ENCODE peak calls at places on chromosomes 2 and 18, in eight cellular contexts. W is OCI-LY7, Z is HCT116, B is neural progenitor cell, N is PC-3, V is hepatocyte, Y is SK-N-SH, J is MM.1S. X is an unnamed sample.

GRCh38 chr2:88307817-88308216 is 137.7 kb downstream of the THNSL2 start:
- DNase-seq in N (peak; percentile 50), B (peak; percentile 24), W (peak; percentile 43), Z (peak; percentile 51), J (peak; percentile 60), Y (peak; percentile 43), V (peak; percentile 29), X (peak; percentile 78)

GRCh38 chr2:77081597-77081996 is 440.6 kb downstream of the LRRTM4 start:
- DNase-seq in Z (no peak), W (no peak), B (no peak), N (no peak), Y (no peak), V (no peak), J (no peak), X (no peak)

GRCh38 chr2:10161961-10162441 is 39.5 kb downstream of the RRM2 start:
- DNase-seq in V (no peak), Y (peak; percentile 36), B (no peak), J (no peak), N (no peak), Z (no peak), W (no peak), X (no peak)

GRCh38 chr2:204176306-204176705 is 239.7 kb downstream of the ICOS start:
- DNase-seq in B (no peak), W (no peak), Z (no peak), J (no peak), Y (no peak), V (no peak), N (no peak), X (no peak)

GRCh38 chr2:240896871-240897692 is 1.1 kb upstream of the MAB21L4 start:
- DNase-seq in W (no peak), Z (no peak), V (peak; percentile 79), J (no peak), N (peak; percentile 9), B (no peak), Y (no peak), X (no peak)

GRCh38 chr2:167331636-167332232 is 443.5 kb downstream of the XIRP2 start:
- DNase-seq in V (peak; percentile 46), N (peak; percentile 22), W (no peak), J (no peak), B (peak; percentile 86), Z (no peak), Y (peak; percentile 12), X (peak; percentile 89)

GRCh38 chr18:9433616-9434239 is 41.6 kb upstream of the RALBP1 start:
- DNase-seq in B (no peak), V (no peak), N (no peak), J (no peak), W (no peak), Y (no peak), Z (no peak), X (peak; percentile 12)

GRCh38 chr2:55843096-55843991 is 80.2 kb downstream of the EFEMP1 start:
- DNase-seq in W (no peak), B (no peak), N (peak; percentile 94), Z (no peak), Y (no peak), J (no peak), V (peak; percentile 87), X (no peak)

GRCh38 chr2:23299796-23300195 is 85.2 kb upstream of the KLHL29 start:
- DNase-seq in N (no peak), B (no peak), V (no peak), J (no peak), Z (no peak), W (no peak), Y (no peak), X (no peak)

GRCh38 chr2:171673928-171674327 is 13.3 kb upstream of the DYNC1I2 start:
- DNase-seq in W (no peak), J (no peak), Y (no peak), N (no peak), V (no peak), Z (no peak), B (no peak), X (no peak)

GRCh38 chr2:6637329-6637728 is 228.4 kb downstream of the CMPK2 start:
- DNase-seq in V (no peak), Z (no peak), J (no peak), W (no peak), Y (peak; percentile 44), N (no peak), B (no peak), X (no peak)

DNA sequence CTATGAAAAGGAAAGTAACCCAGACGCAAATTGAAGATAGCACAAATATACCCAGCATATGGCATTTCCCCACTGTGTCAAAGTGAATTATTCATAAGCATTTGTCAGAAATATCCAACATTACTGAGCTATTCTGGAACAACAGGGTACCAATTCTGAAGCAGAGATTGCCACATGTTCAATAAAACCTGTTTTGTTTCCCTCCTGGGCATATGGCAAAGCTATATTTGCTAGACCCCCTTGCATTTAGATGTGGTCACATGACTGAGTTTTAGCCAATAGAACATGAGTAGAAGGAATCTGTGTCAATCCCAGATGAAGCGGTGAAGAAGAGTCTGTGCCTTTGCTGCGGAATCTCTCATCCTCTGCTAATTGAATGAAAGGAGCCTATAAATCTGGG is 296.4 kb upstream of the DLGAP1 start:
- DNase-seq in Y (no peak), Z (no peak), J (no peak), N (no peak), V (no peak), W (no peak), B (no peak), X (no peak)
- H3K27ac ChIP-seq in Y (no peak overlapping the region), Z (no peak overlapping the region), J (no peak overlapping the region), N (no peak overlapping the region), V (no peak overlapping the region), W (no peak overlapping the region), B (no peak overlapping the region), X (no peak overlapping the region)

DNA sequence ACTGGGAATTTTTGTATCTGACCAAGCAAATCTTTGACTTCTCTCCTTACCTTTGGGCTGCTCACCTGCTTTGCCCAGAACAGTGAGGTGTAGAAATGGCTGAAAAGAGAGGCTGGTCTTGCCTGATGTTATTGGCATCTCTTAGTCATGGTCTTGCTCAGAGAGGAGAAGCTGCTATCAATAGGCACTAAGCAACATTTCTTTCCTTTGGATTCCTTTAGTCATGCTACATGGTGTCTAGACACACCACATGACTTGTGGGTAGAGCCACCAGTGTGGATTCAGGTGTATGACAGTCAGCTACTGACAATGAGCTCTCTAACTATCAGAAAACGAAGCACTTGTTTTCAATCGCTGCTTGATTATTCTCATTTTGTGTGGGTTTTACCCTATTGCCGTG is 341.3 kb upstream of the DCC start:
- DNase-seq in V (no peak), Z (no peak), Y (no peak), B (no peak), N (no peak), J (no peak), W (no peak), X (no peak)
- TF ChIP-seq EZH2phosphoT487 in V (no peak), Z (no peak), Y (no peak), B (no peak), N (no peak), J (no peak), W (no peak), X (no peak)

GRCh38 chr2:191864623-191865521 is 18.0 kb upstream of the CAVIN2 start:
- DNase-seq in Z (no peak), N (peak; percentile 23), W (no peak), B (no peak), J (no peak), V (peak; percentile 19), Y (no peak), X (no peak)

GRCh38 chr2:191866675-191867506 is 20.0 kb upstream of the CAVIN2 start:
- DNase-seq in J (no peak), V (peak; percentile 79), B (no peak), N (peak; percentile 91), Y (no peak), W (no peak), Z (peak; percentile 81), X (no peak)

GRCh38 chr2:191867507-191867847 is 20.6 kb upstream of the CAVIN2 start:
- DNase-seq in Z (no peak), J (no peak), W (no peak), V (no peak), B (no peak), Y (no peak), N (no peak), X (no peak)

GRCh38 chr2:191863988-191864387 is 17.1 kb upstream of the CAVIN2 start:
- DNase-seq in Z (no peak), J (no peak), N (peak; percentile 8), Y (no peak), B (no peak), V (no peak), W (no peak), X (no peak)

GRCh38 chr2:191866195-191866594 is 19.3 kb upstream of the CAVIN2 start:
- DNase-seq in W (no peak), J (no peak), Z (no peak), N (no peak), V (no peak), B (no peak), Y (no peak), X (peak; percentile 54)
- TF ChIP-seq CTCF in W (no peak), J (no peak), Z (peak; percentile 6), N (no peak), V (no peak), B (peak; percentile 19), Y (no peak), X (peak; percentile 47)

GRCh38 chr2:60586081-60586480 is 32.6 kb upstream of the BCL11A start:
- DNase-seq in W (no peak), Z (no peak), Y (no peak), J (no peak), N (no peak), B (no peak), V (no peak), X (no peak)
- H3K27ac ChIP-seq in W (no peak overlapping the region), Z (no peak overlapping the region), Y (no peak overlapping the region), J (no peak overlapping the region), N (no peak overlapping the region), B (no peak overlapping the region), V (no peak overlapping the region), X (no peak overlapping the region)

GRCh38 chr2:36710858-36711520 is 14.5 kb downstream of the VIT start:
- DNase-seq in Y (no peak), B (no peak), J (no peak), V (no peak), W (no peak), Z (no peak), N (no peak), X (no peak)
- TF ChIP-seq EZH2phosphoT487 in Y (no peak), B (no peak), J (no peak), V (no peak), W (no peak), Z (no peak), N (no peak), X (no peak)

GRCh38 chr18:2134364-2134763 is 436.9 kb downstream of the METTL4 start:
- DNase-seq in N (no peak), Y (no peak), V (no peak), Z (no peak), J (no peak), W (no peak), B (no peak), X (no peak)
- TF ChIP-seq CTCF in N (peak; percentile 40), Y (no peak), V (peak; percentile 14), Z (no peak), J (no peak), W (peak; percentile 11), B (no peak), X (no peak)